ENCODE peak calls at places on chromosomes 11 and 22, in five cellular contexts. G is neuronal stem cell; C is lower leg skin; I is NCI-H1930; M is activated CD4-positive, alpha-beta T cell treated with anti-CD3 and anti-CD28 coated beads, Interleukin-2, amount 10 ng/mL, durations not matched to agents 7 days and 5 days. W is an unnamed sample.
A peak's percentile ranks its signal among the peaks of the same experiment; 100 is the strongest.

GRCh38 chr11:69232821-69233760 is 60.9 kb upstream of the MYEOV start:
- DNase-seq in C (no peak), M (no peak), I (no peak), G (no peak), W (no peak)

GRCh38 chr22:22925146-22925794 is 37.7 kb downstream of the IGLL5 start:
- DNase-seq in M (no peak), I (no peak), G (no peak), C (no peak), W (no peak)

GRCh38 chr11:72245232-72245816 is 1.3 kb upstream of the PHOX2A start:
- DNase-seq in C (no peak), G (no peak), I (no peak), M (no peak), W (no peak)

GRCh38 chr11:33773399-33774355 is 643 bp downstream of the FBXO3 start:
- DNase-seq in C (no peak), I (peak; percentile 68), G (no peak), M (peak; percentile 63), W (no peak)

GRCh38 chr11:61515686-61516085 is 7.1 kb downstream of the LRRC10B start:
- DNase-seq in C (no peak), I (no peak), M (no peak), G (no peak), W (no peak)

GRCh38 chr11:29159552-29160465 is 857.0 kb downstream of the KCNA4 start:
- DNase-seq in M (peak; percentile 6), I (peak; percentile 53), C (no peak), G (peak; percentile 56), W (no peak)

GRCh38 chr11:84780689-84781293 is 846.4 kb downstream of the DLG2 start:
- DNase-seq in I (peak; percentile 18), G (peak; percentile 17), C (no peak), M (no peak), W (no peak)

GRCh38 chr11:45928535-45929215 is 6.2 kb downstream of the LARGE2 start:
- DNase-seq in M (no peak), I (no peak), G (no peak), C (no peak), W (no peak)

GRCh38 chr11:119374632-119375394 is 6.7 kb downstream of the USP2 start:
- DNase-seq in C (peak; percentile 12), I (no peak), M (no peak), G (no peak), W (no peak)

GRCh38 chr22:44424867-44425351 is 73.1 kb downstream of the RTL6 start:
- DNase-seq in I (no peak), M (no peak), G (no peak), C (no peak), W (no peak)

GRCh38 chr11:110716361-110716760 is 4.1 kb upstream of the ARHGAP20 start:
- DNase-seq in I (no peak), G (no peak), C (no peak), M (no peak), W (no peak)

GRCh38 chr11:31956310-31956709 is 134.6 kb upstream of the RCN1 start:
- DNase-seq in I (no peak), C (no peak), G (no peak), M (no peak), W (no peak)

GRCh38 chr11:128424271-128424709 is 163.1 kb downstream of the ETS1 start:
- DNase-seq in M (no peak), G (no peak), C (no peak), I (no peak), W (no peak)

GRCh38 chr22:46843691-46844297 is 81.3 kb downstream of the TBC1D22A start:
- DNase-seq in M (no peak), I (no peak), G (no peak), C (no peak), W (no peak)

GRCh38 chr11:114447444-114447843 is 8.2 kb downstream of the REXO2 start:
- DNase-seq in I (no peak), G (no peak), M (no peak), C (no peak), W (peak; percentile 3)

GRCh38 chr11:69055598-69056516 is 7.1 kb downstream of the TPCN2 start:
- DNase-seq in I (no peak), C (peak; percentile 50), G (no peak), M (no peak), W (no peak)

GRCh38 chr11:65637794-65638317 is at the start of gene SIPA1:
- DNase-seq in M (peak; percentile 70), I (peak; percentile 69), C (peak; percentile 46), G (peak; percentile 90), W (peak; percentile 60)

GRCh38 chr11:33045551-33046255 is 6.3 kb downstream of the TCP11L1 start:
- DNase-seq in M (no peak), C (no peak), I (no peak), G (no peak), W (no peak)

GRCh38 chr22:45305456-45306065 is 4.2 kb upstream of the FAM118A start:
- DNase-seq in G (no peak), M (no peak), C (no peak), I (no peak), W (no peak)